ENCODE peak calls at places on chromosomes 11 and 22, in eight cellular contexts. N is glutamatergic neuron, V is GM10248, X is cardiac fibroblast, T is tibial artery, I is dorsolateral prefrontal cortex, S is neural progenitor cell, Q is sigmoid colon. H is an unnamed sample.

GRCh38 chr11:73275381-73275750 is 3.2 kb downstream of the P2RY6 start:
- DNase-seq in X (no peak), N (peak), T (no peak), S (no peak), I (no peak), V (no peak), Q (peak), H (no peak)

GRCh38 chr22:49667236-49667635 is 160.4 kb downstream of the BRD1 start:
- DNase-seq in T (peak), I (no peak), N (no peak), Q (peak), X (no peak), V (no peak), S (no peak), H (no peak)

GRCh38 chr11:57763568-57763967 is 2.0 kb downstream of the CTNND1 start:
- DNase-seq in S (peak), I (no peak), Q (no peak), N (no peak), T (no peak), V (no peak), X (peak), H (no peak)

GRCh38 chr11:6030658-6031057 is at the start of gene OR56A1:
- DNase-seq in T (no peak), Q (no peak), S (no peak), V (no peak), I (no peak), X (no peak), N (no peak), H (no peak)

GRCh38 chr11:117759305-117759704 is 37.7 kb downstream of the DSCAML1 start:
- DNase-seq in S (no peak), I (no peak), Q (no peak), T (no peak), V (no peak), X (no peak), N (no peak), H (no peak)

GRCh38 chr11:101327908-101328307 is 198.3 kb upstream of the PGR start:
- DNase-seq in S (no peak), V (no peak), Q (no peak), T (no peak), I (no peak), X (peak), N (no peak), H (no peak)

GRCh38 chr11:36333468-36333867 is 37.4 kb downstream of the PRR5L start:
- DNase-seq in V (no peak), I (no peak), T (no peak), X (peak), N (no peak), S (no peak), Q (no peak), H (no peak)

GRCh38 chr11:74069146-74070046 is 60.5 kb upstream of the UCP3 start:
- DNase-seq in Q (no peak), X (no peak), T (no peak), N (no peak), S (no peak), V (no peak), I (no peak), H (no peak)

GRCh38 chr22:30241576-30242371 is 4.8 kb downstream of the LIF start:
- DNase-seq in S (no peak), N (no peak), V (no peak), Q (no peak), I (no peak), T (no peak), X (no peak), H (no peak)

GRCh38 chr22:37742374-37743092 is 45.7 kb downstream of the TRIOBP start:
- DNase-seq in V (no peak), N (no peak), X (peak), T (no peak), S (no peak), I (no peak), Q (peak), H (no peak)

GRCh38 chr11:110249066-110249465 is 47.3 kb downstream of the RDX start:
- DNase-seq in N (no peak), X (peak), Q (no peak), I (no peak), S (no peak), T (no peak), V (no peak), H (no peak)
- TF ChIP-seq CTCF in N (no peak), X (no peak), Q (no peak), I (peak), S (peak), T (no peak), V (peak), H (peak)

GRCh38 chr11:23404225-23405160 is 544.2 kb upstream of the CCDC179 start:
- DNase-seq in S (no peak), N (no peak), Q (peak), X (no peak), I (no peak), T (no peak), V (peak), H (peak)

GRCh38 chr11:23403210-23404185 is 543.2 kb upstream of the CCDC179 start:
- DNase-seq in S (no peak), X (no peak), Q (peak), V (no peak), T (no peak), I (no peak), N (no peak), H (no peak)

GRCh38 chr11:23405350-23405937 is 545.2 kb upstream of the CCDC179 start:
- DNase-seq in X (no peak), N (no peak), I (no peak), T (no peak), S (no peak), V (no peak), Q (peak), H (no peak)

DNA sequence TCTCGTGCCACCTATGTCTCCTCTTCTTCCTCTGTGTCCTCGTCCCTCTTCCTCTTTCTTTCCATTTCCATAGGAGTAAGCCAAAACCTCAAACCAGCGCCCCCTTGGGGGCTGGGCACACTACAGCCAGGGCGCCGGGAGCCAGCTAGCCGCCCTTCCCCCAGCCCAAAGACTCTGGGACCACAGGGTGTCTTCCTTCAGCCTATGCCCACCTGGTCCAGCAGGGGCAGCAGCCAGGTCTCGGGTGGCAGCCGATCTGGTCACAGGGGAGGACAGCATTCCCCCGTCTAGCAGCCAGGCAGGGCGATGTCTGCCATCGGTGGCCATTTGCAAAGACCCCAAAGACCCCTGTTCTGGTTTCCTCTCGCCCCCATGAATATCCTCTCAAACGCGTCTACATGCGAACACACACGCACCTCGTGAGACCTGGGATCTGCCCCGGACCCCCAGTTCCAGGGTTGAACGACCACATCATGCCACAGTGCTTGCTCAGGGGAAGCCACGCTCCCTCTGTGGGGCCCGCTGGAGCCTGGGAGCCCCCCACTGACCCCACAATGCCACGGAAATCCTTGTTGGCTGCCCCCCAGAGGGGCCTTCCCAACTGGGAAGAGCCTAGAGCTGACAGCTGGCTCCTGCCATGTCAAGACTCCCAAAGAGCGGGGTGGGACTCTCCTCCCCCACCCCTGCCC is 546.0 kb upstream of the CCDC179 start:
- DNase-seq in V (no peak), X (no peak), I (no peak), Q (peak), S (no peak), T (no peak), N (no peak), H (peak)
- TF ChIP-seq CTCF in V (no peak), X (no peak), I (no peak), Q (no peak), S (no peak), T (no peak), N (no peak), H (no peak)

GRCh38 chr11:77094841-77095365 is 7.7 kb upstream of the OMP start:
- DNase-seq in X (no peak), N (no peak), S (no peak), T (peak), I (no peak), V (no peak), Q (peak), H (no peak)
- TF ChIP-seq CTCF in X (no peak), N (no peak), S (no peak), T (no peak), I (no peak), V (no peak), Q (no peak), H (no peak)

DNA sequence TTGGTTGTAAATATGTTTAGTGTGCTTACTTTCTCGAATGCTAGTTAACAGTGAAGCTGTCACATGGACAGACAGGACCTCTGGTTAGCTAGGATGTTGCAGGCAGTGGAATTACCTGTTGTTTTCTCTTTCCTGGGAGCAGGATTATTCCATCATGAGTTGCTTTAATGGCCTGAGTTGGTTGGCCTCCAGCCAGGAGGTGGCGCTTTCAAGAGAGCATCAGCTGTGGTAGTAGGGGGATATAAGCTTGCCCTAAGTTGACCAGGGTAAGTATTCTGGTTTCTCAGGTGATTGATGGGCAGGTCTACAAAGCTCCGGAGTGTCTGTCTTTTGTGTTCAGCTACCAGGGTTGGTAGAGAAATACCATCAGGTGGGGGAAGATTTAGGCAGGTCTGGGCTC is 43.5 kb downstream of the NELL1 start:
- DNase-seq in Q (no peak), S (no peak), N (no peak), V (no peak), T (no peak), I (no peak), X (no peak), H (no peak)
- TF ChIP-seq CTCF in Q (no peak), S (no peak), N (no peak), V (no peak), T (no peak), I (no peak), X (no peak), H (no peak)

DNA sequence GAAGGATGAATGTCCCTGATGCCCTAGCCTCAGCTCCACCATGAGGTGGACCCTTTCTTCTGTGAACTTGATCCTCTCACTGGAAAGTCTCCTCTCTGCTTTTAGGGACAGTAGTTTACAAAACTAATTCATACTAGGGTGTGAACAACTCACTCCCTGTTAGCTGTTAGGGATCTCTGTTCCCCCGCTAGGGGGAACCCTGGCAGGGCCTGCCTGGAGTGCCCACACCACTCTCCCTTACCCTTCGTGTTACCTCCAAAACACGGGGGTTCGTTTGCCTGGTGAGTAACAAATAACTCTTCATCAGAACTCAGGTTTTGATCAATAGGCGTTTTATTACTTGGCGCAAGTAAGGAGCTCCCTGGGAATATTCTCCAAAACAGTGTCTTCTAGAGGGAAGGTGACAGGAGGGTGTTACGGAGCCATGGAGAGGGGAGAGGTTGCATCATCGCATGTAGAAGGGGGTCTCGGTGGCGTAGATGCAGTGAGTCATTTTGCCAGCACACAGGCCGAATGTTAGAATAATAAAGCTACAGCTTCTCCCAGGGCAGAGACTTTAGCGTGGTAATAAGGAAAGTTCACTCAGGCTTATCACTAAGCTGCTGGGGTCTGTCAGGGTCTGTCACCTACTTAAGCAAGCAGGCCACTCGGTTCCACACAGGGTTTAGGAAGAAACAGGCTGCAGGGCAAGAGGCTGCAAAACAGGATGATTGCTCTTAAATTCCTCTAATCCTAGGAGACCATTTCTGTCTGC is 45.8 kb downstream of the C11orf96 start:
- DNase-seq in T (peak), N (no peak), V (no peak), I (no peak), Q (no peak), X (peak), S (no peak), H (no peak)
- TF ChIP-seq CTCF in T (peak), N (no peak), V (no peak), I (no peak), Q (no peak), X (peak), S (no peak), H (no peak)

GRCh38 chr11:80943226-80943625 is 1502.4 kb upstream of the TENM4 start:
- DNase-seq in V (no peak), T (no peak), N (no peak), I (no peak), S (no peak), X (no peak), Q (no peak), H (no peak)

DNA sequence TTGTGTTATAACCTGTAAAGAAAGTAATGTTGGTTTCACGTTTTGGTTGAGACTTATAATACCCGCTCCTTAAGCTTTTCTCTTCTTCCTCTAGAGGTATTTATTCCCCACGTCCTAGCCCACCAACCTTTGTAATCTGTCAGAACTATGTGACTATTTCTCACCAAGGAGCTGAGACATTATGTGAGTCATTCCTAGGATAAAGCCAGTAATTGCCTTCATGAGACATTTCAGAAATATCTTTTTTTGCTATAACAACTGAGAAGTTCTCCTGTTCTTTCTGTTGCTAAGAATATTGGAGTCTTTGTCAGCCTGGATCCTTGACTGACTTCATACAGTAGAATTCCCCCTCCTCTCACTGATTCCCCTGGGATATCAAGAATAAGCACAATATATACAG is 1497.0 kb upstream of the TENM4 start:
- DNase-seq in X (peak), I (no peak), T (no peak), S (no peak), Q (no peak), N (no peak), V (no peak), H (no peak)
- TF ChIP-seq CTCF in X (no peak), I (no peak), T (no peak), S (no peak), Q (no peak), N (no peak), V (no peak), H (no peak)

DNA sequence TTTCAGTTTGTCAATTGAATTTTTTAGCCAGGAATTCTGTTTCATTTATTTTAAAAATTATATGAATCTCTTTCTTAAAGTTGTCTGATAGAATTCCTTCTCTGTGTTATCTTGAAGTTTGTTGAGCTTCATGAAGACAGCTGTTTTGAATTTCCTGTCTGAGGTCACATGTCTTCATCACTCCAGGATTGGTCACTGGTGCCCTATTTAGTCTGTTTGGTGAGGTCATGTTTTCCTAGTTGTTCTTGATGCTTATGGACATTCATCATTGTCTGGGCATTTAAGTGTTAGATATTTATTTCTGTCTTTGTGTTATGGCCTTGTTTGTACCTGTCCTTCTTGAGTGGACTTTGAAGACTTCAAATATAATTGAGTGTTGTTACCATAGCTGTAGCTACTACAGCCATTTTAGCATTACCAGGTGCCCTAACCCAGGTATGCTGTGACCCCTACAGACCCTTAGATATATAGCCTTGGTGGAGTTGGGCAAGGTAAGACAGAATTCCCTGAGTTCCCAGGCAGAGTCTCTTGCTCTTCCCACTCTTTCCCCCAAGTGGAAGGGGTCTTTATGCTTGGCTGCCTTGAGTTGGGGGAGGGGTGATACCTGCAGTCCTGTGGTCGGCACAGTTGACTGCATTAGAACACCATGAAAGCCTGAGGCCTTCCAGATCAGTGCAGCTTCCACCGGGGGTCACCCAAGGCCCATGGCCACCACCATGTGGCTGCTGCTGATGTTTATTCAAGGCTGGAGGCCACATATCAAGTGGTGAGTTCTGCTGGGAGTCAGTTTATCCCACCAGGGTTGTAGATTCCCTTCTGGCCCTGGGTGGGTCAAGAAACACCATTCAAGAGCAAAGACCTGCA is 229.6 kb downstream of the DYNC2H1 start:
- DNase-seq in N (peak), T (no peak), X (peak), I (no peak), V (no peak), Q (no peak), S (peak), H (no peak)
- TF ChIP-seq CTCF in N (no peak), T (no peak), X (no peak), I (no peak), V (no peak), Q (no peak), S (peak), H (no peak)

GRCh38 chr11:65315866-65316233 is 1.2 kb downstream of the CDC42EP2 start:
- DNase-seq in X (no peak), Q (no peak), I (no peak), T (no peak), N (no peak), V (no peak), S (no peak), H (no peak)
- TF ChIP-seq CTCF in X (no peak), Q (no peak), I (no peak), T (no peak), N (peak), V (no peak), S (no peak), H (peak)

GRCh38 chr11:39374963-39375698 is 2084.3 kb downstream of the LRRC4C start:
- DNase-seq in N (no peak), S (peak), V (peak), Q (no peak), I (no peak), T (no peak), X (peak), H (no peak)
- TF ChIP-seq CTCF in N (peak), S (peak), V (peak), Q (peak), I (peak), T (peak), X (peak), H (peak)

DNA sequence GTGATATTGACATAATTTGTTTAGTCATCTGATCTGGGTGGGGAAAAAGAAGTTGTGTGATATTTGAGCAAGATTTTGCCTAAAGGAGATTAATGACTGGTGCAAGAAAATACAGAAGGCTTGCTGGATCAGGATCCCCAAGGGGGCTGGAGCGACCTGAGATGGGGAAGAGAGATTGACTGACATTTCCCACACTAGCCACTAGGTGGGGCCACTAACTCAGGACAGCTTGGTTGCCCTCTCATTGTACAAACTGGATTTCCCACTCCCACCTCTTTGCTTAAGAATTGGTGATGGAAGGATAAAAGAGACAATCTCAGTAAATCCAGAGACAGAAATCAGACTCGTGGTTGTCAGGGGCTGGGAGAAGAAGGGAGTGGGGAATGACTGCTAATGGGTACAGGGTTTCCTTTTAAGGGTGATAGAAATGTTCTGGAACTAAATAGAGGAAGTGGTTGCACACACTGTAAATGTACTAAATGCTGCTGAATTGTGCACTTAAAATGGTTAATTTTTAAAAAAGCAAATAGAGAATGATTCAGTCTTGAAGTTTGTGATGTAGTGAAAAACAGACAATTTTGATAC is 50.7 kb downstream of the CTTN start:
- DNase-seq in S (no peak), N (peak), T (no peak), Q (no peak), V (no peak), I (no peak), X (no peak), H (no peak)
- TF ChIP-seq CTCF in S (peak), N (peak), T (no peak), Q (no peak), V (peak), I (no peak), X (peak), H (peak)

H was measured in osteocyte.